ENCODE peak calls at places on chromosome 13, in five cellular contexts. T is H1, J is mesenchymal stem cell, R is trophoblast cell, B is IMR-90. E is an unnamed sample.

GRCh38 chr13:80030491-80030890 is 310.4 kb downstream of the SPRY2 start:
- DNase-seq in T (peak), J (peak), R (no peak), B (no peak), E (no peak)

GRCh38 chr13:51154029-51154555 is 43.0 kb upstream of the C13orf42 start:
- DNase-seq in T (no peak), J (peak), R (no peak), B (peak), E (no peak)

GRCh38 chr13:32164622-32165268 is 133.2 kb downstream of the FRY start:
- DNase-seq in T (peak), J (peak), R (peak), B (peak), E (peak)

GRCh38 chr13:88627071-88627470 is 955.9 kb downstream of the SLITRK5 start:
- DNase-seq in T (no peak), J (peak), R (peak), B (no peak), E (no peak)

GRCh38 chr13:90105276-90105675 is 1242.2 kb upstream of the MIR17HG start:
- DNase-seq in T (no peak), J (peak), R (no peak), B (no peak), E (no peak)

GRCh38 chr13:47004022-47004421 is 107.2 kb upstream of the HTR2A start:
- DNase-seq in T (no peak), J (peak), R (no peak), B (peak), E (no peak)

GRCh38 chr13:27170521-27171243 is 929 bp downstream of the USP12 start:
- DNase-seq in T (no peak), J (no peak), R (peak), B (no peak), E (peak)

GRCh38 chr13:46181799-46182490 is at the start of gene LCP1:
- DNase-seq in T (no peak), J (no peak), R (peak), B (no peak), E (no peak)

GRCh38 chr13:110834572-110834971 is 80.3 kb downstream of the ANKRD10 start:
- DNase-seq in T (no peak), J (no peak), R (no peak), B (no peak), E (no peak)

GRCh38 chr13:110835721-110836599 is 78.9 kb downstream of the ANKRD10 start:
- DNase-seq in T (no peak), J (no peak), R (no peak), B (no peak), E (no peak)

GRCh38 chr13:110832531-110832930 is 82.3 kb downstream of the ANKRD10 start:
- DNase-seq in T (no peak), J (no peak), R (no peak), B (no peak), E (no peak)

GRCh38 chr13:110838867-110839538 is 75.9 kb downstream of the ANKRD10 start:
- DNase-seq in T (no peak), J (no peak), R (no peak), B (no peak), E (no peak)

DNA sequence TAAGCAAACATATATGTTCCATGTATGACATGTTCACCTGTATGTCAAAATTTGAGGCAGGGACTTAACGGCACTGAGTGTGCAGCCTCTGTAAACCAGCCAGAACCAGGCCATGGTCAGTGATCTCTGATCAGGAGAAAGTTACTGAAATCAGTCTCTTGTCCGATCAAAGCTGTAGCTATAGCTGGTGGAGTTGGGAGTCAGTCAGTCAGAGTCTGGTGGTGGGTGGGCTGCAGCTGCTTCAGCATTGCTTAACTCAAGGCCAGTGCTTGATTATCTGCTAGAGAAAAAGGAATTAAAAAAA is 78.3 kb downstream of the ANKRD10 start:
- DNase-seq in T (no peak), J (no peak), R (no peak), B (no peak), E (no peak)
- H3K14ac ChIP-seq in T (no peak), J (no peak), R (no peak), B (no peak), E (no peak)

GRCh38 chr13:65353951-65354350 is 1876.2 kb downstream of the PCDH9 start:
- DNase-seq in T (no peak), J (no peak), R (no peak), B (no peak), E (no peak)
- H3K14ac ChIP-seq in T (no peak), J (no peak), R (no peak), B (no peak), E (no peak)

GRCh38 chr13:111421216-111421615 is 100.8 kb downstream of the TEX29 start:
- DNase-seq in T (no peak), J (no peak), R (no peak), B (no peak), E (no peak)

GRCh38 chr13:111424134-111424533 is 103.7 kb downstream of the TEX29 start:
- DNase-seq in T (no peak), J (no peak), R (no peak), B (no peak), E (no peak)

GRCh38 chr13:111423168-111423785 is 102.8 kb downstream of the TEX29 start:
- DNase-seq in T (no peak), J (no peak), R (peak), B (no peak), E (no peak)

GRCh38 chr13:111420113-111420876 is 99.9 kb downstream of the TEX29 start:
- DNase-seq in T (no peak), J (no peak), R (no peak), B (no peak), E (no peak)

GRCh38 chr13:111422352-111422751 is 101.9 kb downstream of the TEX29 start:
- DNase-seq in T (no peak), J (no peak), R (no peak), B (no peak), E (no peak)
- H3K14ac ChIP-seq in T (no peak), J (no peak), R (no peak), B (no peak), E (no peak)

GRCh38 chr13:110561335-110562033 is at the start of gene RAB20:
- DNase-seq in T (no peak), J (peak), R (peak), B (peak), E (peak)
- H3K14ac ChIP-seq in T (no peak), J (no peak), R (peak), B (peak), E (peak)

GRCh38 chr13:37070956-37071355 is 11.5 kb upstream of the SUPT20H start:
- DNase-seq in T (no peak), J (no peak), R (no peak), B (peak), E (no peak)

GRCh38 chr13:37070145-37070695 is 10.7 kb upstream of the SUPT20H start:
- DNase-seq in T (no peak), J (no peak), R (no peak), B (no peak), E (no peak)

GRCh38 chr13:37068962-37069361 is 9.5 kb upstream of the SUPT20H start:
- DNase-seq in T (no peak), J (peak), R (no peak), B (peak), E (no peak)

GRCh38 chr13:37067874-37068273 is 8.4 kb upstream of the SUPT20H start:
- DNase-seq in T (no peak), J (no peak), R (no peak), B (no peak), E (no peak)

GRCh38 chr13:37069597-37070103 is 10.2 kb upstream of the SUPT20H start:
- DNase-seq in T (no peak), J (no peak), R (no peak), B (no peak), E (no peak)
- H3K14ac ChIP-seq in T (no peak), J (no peak), R (no peak), B (no peak), E (peak)

GRCh38 chr13:111845621-111846351 is 221.2 kb upstream of the SOX1 start:
- DNase-seq in T (peak), J (no peak), R (no peak), B (no peak), E (no peak)
- H3K14ac ChIP-seq in T (no peak), J (no peak), R (no peak), B (no peak), E (peak)

GRCh38 chr13:44142540-44142867 is 231.1 kb upstream of the SERP2 start:
- DNase-seq in T (no peak), J (no peak), R (no peak), B (no peak), E (no peak)
- H3K14ac ChIP-seq in T (no peak), J (no peak), R (no peak), B (peak), E (no peak)

GRCh38 chr13:114282143-114282685 is 813 bp downstream of the UPF3A start:
- DNase-seq in T (no peak), J (peak), R (peak), B (peak), E (peak)
- H3K14ac ChIP-seq in T (no peak), J (peak), R (peak), B (peak), E (peak)

DNA sequence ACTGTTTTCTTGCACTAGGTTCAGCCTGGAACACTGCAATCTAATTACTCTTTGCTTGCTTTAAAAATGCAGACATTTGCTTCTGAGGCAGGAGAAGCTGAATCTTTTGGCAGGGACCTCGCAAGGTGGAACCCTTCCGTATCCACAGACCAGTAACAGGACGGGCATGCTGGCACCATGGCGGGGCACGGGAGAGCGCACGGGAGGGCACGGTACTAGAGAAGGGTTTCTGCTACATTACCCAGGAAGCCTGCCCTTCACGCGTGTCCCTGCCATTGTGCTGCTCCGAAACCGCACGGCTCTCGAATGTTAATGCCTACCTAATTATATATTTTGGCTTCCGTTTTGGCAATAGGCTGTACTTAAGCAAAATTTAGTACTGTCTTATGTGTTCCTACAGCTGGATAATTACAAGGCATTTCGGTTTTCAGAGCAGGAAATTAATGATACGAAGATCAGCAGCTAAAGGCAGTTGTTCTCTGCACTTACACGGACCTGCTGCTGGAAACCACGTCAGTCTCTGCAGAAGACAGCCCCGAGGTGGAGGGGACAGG is 430.4 kb downstream of the IRS2 start:
- DNase-seq in T (no peak), J (no peak), R (no peak), B (no peak), E (no peak)
- H3K14ac ChIP-seq in T (no peak), J (no peak), R (no peak), B (no peak), E (no peak)

DNA sequence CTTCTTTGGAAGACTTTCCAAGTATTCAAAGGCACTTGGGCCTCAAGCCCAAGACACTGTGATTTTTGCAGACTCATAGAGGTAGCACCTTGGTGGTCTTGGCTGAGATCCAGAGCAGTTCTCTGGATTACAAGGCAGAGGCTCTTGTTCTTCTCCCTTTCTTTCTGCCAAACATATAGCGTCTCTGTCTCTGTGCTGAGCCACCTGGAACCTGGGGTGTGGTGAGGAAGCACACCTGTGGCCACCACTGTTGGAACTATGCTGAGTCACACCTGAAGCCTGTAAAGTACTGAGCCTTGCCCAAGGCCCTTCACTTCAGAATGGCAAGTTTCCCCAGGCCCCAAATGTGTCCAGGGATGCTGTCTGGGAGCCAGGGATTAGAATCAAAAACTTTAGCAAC is 127.5 kb downstream of the FREM2 start:
- DNase-seq in T (no peak), J (no peak), R (no peak), B (no peak), E (no peak)
- H3K14ac ChIP-seq in T (no peak), J (no peak), R (no peak), B (no peak), E (no peak)